ENCODE peak calls at places on chromosomes 12 and 14, in eight cellular contexts. One of them, this sample, is unnamed.

GRCh38 chr12:79127268-79127895 is 262.8 kb downstream of the SYT1 start:
- DNase-seq in pancreas: no peak
- DNase-seq in lower lobe of right lung: no peak
- DNase-seq in tibial nerve: no peak
- DNase-seq in uterus: no peak
- DNase-seq in ovary: no peak
- DNase-seq in GM12878: no peak
- DNase-seq in cardiac muscle cell: peak
- DNase-seq in this sample: no peak

GRCh38 chr14:58239259-58240210 is 5.1 kb upstream of the PSMA3 start:
- DNase-seq in pancreas: peak
- DNase-seq in lower lobe of right lung: peak
- DNase-seq in cardiac muscle cell: peak
- DNase-seq in ovary: peak
- DNase-seq in tibial nerve: peak
- DNase-seq in GM12878: peak
- DNase-seq in uterus: peak
- DNase-seq in this sample: no peak

GRCh38 chr14:93112891-93113677 is 2.6 kb downstream of the ITPK1 start:
- DNase-seq in lower lobe of right lung: peak
- DNase-seq in ovary: peak
- DNase-seq in GM12878: peak
- DNase-seq in pancreas: peak
- DNase-seq in tibial nerve: peak
- DNase-seq in cardiac muscle cell: peak
- DNase-seq in uterus: peak
- DNase-seq in this sample: peak

GRCh38 chr12:84874125-84874824 is 38.3 kb downstream of the SLC6A15 start:
- DNase-seq in uterus: no peak
- DNase-seq in ovary: no peak
- DNase-seq in tibial nerve: peak
- DNase-seq in cardiac muscle cell: peak
- DNase-seq in GM12878: no peak
- DNase-seq in pancreas: no peak
- DNase-seq in lower lobe of right lung: no peak
- DNase-seq in this sample: no peak

GRCh38 chr14:35240233-35240632 is 51.9 kb upstream of the PSMA6 start:
- DNase-seq in uterus: no peak
- DNase-seq in tibial nerve: no peak
- DNase-seq in cardiac muscle cell: no peak
- DNase-seq in pancreas: no peak
- DNase-seq in lower lobe of right lung: no peak
- DNase-seq in GM12878: no peak
- DNase-seq in ovary: no peak
- DNase-seq in this sample: no peak

GRCh38 chr14:81589381-81590065 is 55.9 kb upstream of the SEL1L start:
- DNase-seq in tibial nerve: no peak
- DNase-seq in GM12878: no peak
- DNase-seq in uterus: no peak
- DNase-seq in pancreas: no peak
- DNase-seq in ovary: no peak
- DNase-seq in lower lobe of right lung: no peak
- DNase-seq in cardiac muscle cell: no peak
- DNase-seq in this sample: no peak

GRCh38 chr12:93426406-93426805 is 15.3 kb downstream of the UBE2N start:
- DNase-seq in ovary: no peak
- DNase-seq in cardiac muscle cell: no peak
- DNase-seq in tibial nerve: no peak
- DNase-seq in uterus: no peak
- DNase-seq in GM12878: no peak
- DNase-seq in lower lobe of right lung: no peak
- DNase-seq in pancreas: no peak
- DNase-seq in this sample: no peak

GRCh38 chr14:72555609-72556000 is 338.3 kb downstream of the DPF3 start:
- DNase-seq in uterus: no peak
- DNase-seq in cardiac muscle cell: no peak
- DNase-seq in GM12878: no peak
- DNase-seq in tibial nerve: no peak
- DNase-seq in ovary: no peak
- DNase-seq in lower lobe of right lung: no peak
- DNase-seq in pancreas: no peak
- DNase-seq in this sample: no peak

GRCh38 chr12:71432936-71433335 is 6.7 kb upstream of the LGR5 start:
- DNase-seq in pancreas: no peak
- DNase-seq in uterus: no peak
- DNase-seq in GM12878: no peak
- DNase-seq in ovary: no peak
- DNase-seq in tibial nerve: no peak
- DNase-seq in cardiac muscle cell: no peak
- DNase-seq in lower lobe of right lung: no peak
- DNase-seq in this sample: no peak

GRCh38 chr14:86072134-86072894 is 542.4 kb downstream of the FLRT2 start:
- DNase-seq in lower lobe of right lung: no peak
- DNase-seq in ovary: no peak
- DNase-seq in pancreas: no peak
- DNase-seq in cardiac muscle cell: no peak
- DNase-seq in tibial nerve: no peak
- DNase-seq in GM12878: no peak
- DNase-seq in uterus: no peak
- DNase-seq in this sample: no peak

GRCh38 chr12:9669534-9669933 is at the start of gene CLEC2D:
- DNase-seq in lower lobe of right lung: no peak
- DNase-seq in pancreas: no peak
- DNase-seq in cardiac muscle cell: no peak
- DNase-seq in uterus: no peak
- DNase-seq in tibial nerve: no peak
- DNase-seq in ovary: no peak
- DNase-seq in GM12878: peak
- DNase-seq in this sample: no peak

GRCh38 chr14:35365130-35366047 is 39.2 kb downstream of the NFKBIA start:
- DNase-seq in GM12878: no peak
- DNase-seq in cardiac muscle cell: peak
- DNase-seq in tibial nerve: peak
- DNase-seq in pancreas: peak
- DNase-seq in uterus: peak
- DNase-seq in lower lobe of right lung: peak
- DNase-seq in ovary: peak
- DNase-seq in this sample: peak

GRCh38 chr12:93722757-93723567 is 45.8 kb downstream of the CRADD start:
- DNase-seq in GM12878: no peak
- DNase-seq in uterus: no peak
- DNase-seq in tibial nerve: no peak
- DNase-seq in ovary: no peak
- DNase-seq in cardiac muscle cell: no peak
- DNase-seq in pancreas: no peak
- DNase-seq in lower lobe of right lung: no peak
- DNase-seq in this sample: no peak

GRCh38 chr14:106390947-106391346 is 864.6 kb downstream of the TMEM121 start:
- DNase-seq in lower lobe of right lung: no peak
- DNase-seq in cardiac muscle cell: no peak
- DNase-seq in ovary: no peak
- DNase-seq in tibial nerve: no peak
- DNase-seq in uterus: no peak
- DNase-seq in GM12878: no peak
- DNase-seq in pancreas: no peak
- DNase-seq in this sample: no peak

GRCh38 chr12:18108611-18109010 is 18.6 kb upstream of the RERGL start:
- DNase-seq in pancreas: no peak
- DNase-seq in ovary: no peak
- DNase-seq in cardiac muscle cell: no peak
- DNase-seq in GM12878: no peak
- DNase-seq in lower lobe of right lung: no peak
- DNase-seq in uterus: no peak
- DNase-seq in tibial nerve: no peak
- DNase-seq in this sample: no peak

GRCh38 chr12:107912421-107913004 is 138.0 kb downstream of the ASCL4 start:
- DNase-seq in lower lobe of right lung: peak
- DNase-seq in tibial nerve: peak
- DNase-seq in GM12878: no peak
- DNase-seq in uterus: no peak
- DNase-seq in pancreas: peak
- DNase-seq in ovary: no peak
- DNase-seq in cardiac muscle cell: peak
- DNase-seq in this sample: no peak

GRCh38 chr14:95452890-95453712 is 63.3 kb downstream of the SYNE3 start:
- DNase-seq in uterus: no peak
- DNase-seq in tibial nerve: no peak
- DNase-seq in cardiac muscle cell: no peak
- DNase-seq in GM12878: no peak
- DNase-seq in ovary: peak
- DNase-seq in lower lobe of right lung: no peak
- DNase-seq in pancreas: no peak
- DNase-seq in this sample: no peak

DNA sequence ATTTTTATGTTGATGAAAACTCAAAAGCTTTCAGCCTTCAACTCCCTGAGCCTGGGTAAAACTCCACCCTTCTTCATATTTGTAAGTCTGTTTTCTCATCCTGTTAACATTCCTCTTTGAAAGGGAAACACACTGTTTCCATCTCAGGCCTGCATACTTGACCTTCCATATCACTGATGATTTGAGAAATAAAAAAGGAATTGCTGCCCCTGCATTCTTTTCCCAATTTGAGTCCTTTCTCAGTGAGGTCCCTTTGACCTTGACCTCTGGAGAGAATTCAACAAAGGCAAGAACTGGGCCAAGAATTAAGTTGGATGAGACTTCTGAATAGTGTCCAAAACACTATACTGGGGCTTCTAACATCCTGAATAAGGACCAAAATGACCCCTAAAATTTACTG is 108.0 kb downstream of the AEBP2 start:
- DNase-seq in pancreas: no peak
- DNase-seq in lower lobe of right lung: no peak
- DNase-seq in uterus: no peak
- DNase-seq in ovary: no peak
- DNase-seq in GM12878: no peak
- DNase-seq in cardiac muscle cell: peak
- DNase-seq in tibial nerve: no peak
- DNase-seq in this sample: no peak
- H3K27ac ChIP-seq in pancreas: no peak
- H3K27ac ChIP-seq in lower lobe of right lung: peak
- H3K27ac ChIP-seq in uterus: peak
- H3K27ac ChIP-seq in ovary: peak
- H3K27ac ChIP-seq in GM12878: no peak
- H3K27ac ChIP-seq in cardiac muscle cell: peak
- H3K27ac ChIP-seq in tibial nerve: peak
- H3K27ac ChIP-seq in this sample: peak

DNA sequence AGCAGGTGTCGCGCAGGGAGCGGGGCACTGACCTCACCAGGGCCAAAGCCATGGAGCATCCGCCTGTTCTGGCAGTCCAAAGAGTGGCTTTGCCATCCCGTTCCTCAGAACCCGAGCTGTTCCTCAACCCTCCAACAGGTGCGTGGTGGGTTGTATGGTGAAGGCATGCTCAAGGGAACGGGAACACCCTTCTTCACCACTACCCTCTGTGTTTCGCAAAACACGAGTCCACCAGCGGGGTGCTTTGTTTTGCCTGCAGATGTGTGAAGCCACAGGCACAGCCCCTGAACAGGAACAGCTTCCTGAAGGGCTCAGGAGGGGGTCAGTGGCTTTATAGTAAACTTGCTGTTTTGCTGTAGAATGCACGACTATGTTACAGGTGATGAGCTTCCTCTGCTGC is 52.7 kb downstream of the SMOC1 start:
- DNase-seq in ovary: no peak
- DNase-seq in cardiac muscle cell: no peak
- DNase-seq in tibial nerve: no peak
- DNase-seq in GM12878: no peak
- DNase-seq in pancreas: no peak
- DNase-seq in uterus: no peak
- DNase-seq in lower lobe of right lung: no peak
- DNase-seq in this sample: no peak
- TF ChIP-seq CTCF in ovary: no peak
- TF ChIP-seq CTCF in cardiac muscle cell: no peak
- TF ChIP-seq CTCF in tibial nerve: no peak
- TF ChIP-seq CTCF in GM12878: no peak
- TF ChIP-seq CTCF in pancreas: no peak
- TF ChIP-seq CTCF in uterus: no peak
- TF ChIP-seq CTCF in lower lobe of right lung: no peak
- TF ChIP-seq CTCF in this sample: no peak

GRCh38 chr12:25186038-25186787 is 8.7 kb downstream of the DNAI7 start:
- DNase-seq in cardiac muscle cell: no peak
- DNase-seq in tibial nerve: no peak
- DNase-seq in ovary: no peak
- DNase-seq in lower lobe of right lung: no peak
- DNase-seq in pancreas: no peak
- DNase-seq in GM12878: peak
- DNase-seq in uterus: no peak
- DNase-seq in this sample: no peak
- H3K4me3 ChIP-seq in cardiac muscle cell: no peak
- H3K4me3 ChIP-seq in tibial nerve: no peak
- H3K4me3 ChIP-seq in ovary: no peak
- H3K4me3 ChIP-seq in lower lobe of right lung: no peak
- H3K4me3 ChIP-seq in pancreas: no peak
- H3K4me3 ChIP-seq in GM12878: peak
- H3K4me3 ChIP-seq in uterus: no peak
- H3K4me3 ChIP-seq in this sample: no peak

GRCh38 chr12:113239288-113239771 is 18.1 kb downstream of the TPCN1 start:
- DNase-seq in pancreas: no peak
- DNase-seq in GM12878: no peak
- DNase-seq in tibial nerve: no peak
- DNase-seq in ovary: no peak
- DNase-seq in lower lobe of right lung: no peak
- DNase-seq in cardiac muscle cell: no peak
- DNase-seq in uterus: no peak
- DNase-seq in this sample: no peak

GRCh38 chr12:113240395-113240794 is 19.1 kb downstream of the TPCN1 start:
- DNase-seq in tibial nerve: no peak
- DNase-seq in lower lobe of right lung: no peak
- DNase-seq in uterus: no peak
- DNase-seq in pancreas: no peak
- DNase-seq in cardiac muscle cell: no peak
- DNase-seq in ovary: no peak
- DNase-seq in GM12878: no peak
- DNase-seq in this sample: no peak

GRCh38 chr12:113241191-113242017 is 20.1 kb downstream of the TPCN1 start:
- DNase-seq in uterus: peak
- DNase-seq in tibial nerve: peak
- DNase-seq in ovary: no peak
- DNase-seq in lower lobe of right lung: no peak
- DNase-seq in GM12878: no peak
- DNase-seq in cardiac muscle cell: peak
- DNase-seq in pancreas: no peak
- DNase-seq in this sample: no peak

GRCh38 chr12:113238309-113238708 is 17.0 kb downstream of the TPCN1 start:
- DNase-seq in GM12878: no peak
- DNase-seq in uterus: no peak
- DNase-seq in cardiac muscle cell: no peak
- DNase-seq in ovary: no peak
- DNase-seq in tibial nerve: no peak
- DNase-seq in pancreas: no peak
- DNase-seq in lower lobe of right lung: no peak
- DNase-seq in this sample: no peak

DNA sequence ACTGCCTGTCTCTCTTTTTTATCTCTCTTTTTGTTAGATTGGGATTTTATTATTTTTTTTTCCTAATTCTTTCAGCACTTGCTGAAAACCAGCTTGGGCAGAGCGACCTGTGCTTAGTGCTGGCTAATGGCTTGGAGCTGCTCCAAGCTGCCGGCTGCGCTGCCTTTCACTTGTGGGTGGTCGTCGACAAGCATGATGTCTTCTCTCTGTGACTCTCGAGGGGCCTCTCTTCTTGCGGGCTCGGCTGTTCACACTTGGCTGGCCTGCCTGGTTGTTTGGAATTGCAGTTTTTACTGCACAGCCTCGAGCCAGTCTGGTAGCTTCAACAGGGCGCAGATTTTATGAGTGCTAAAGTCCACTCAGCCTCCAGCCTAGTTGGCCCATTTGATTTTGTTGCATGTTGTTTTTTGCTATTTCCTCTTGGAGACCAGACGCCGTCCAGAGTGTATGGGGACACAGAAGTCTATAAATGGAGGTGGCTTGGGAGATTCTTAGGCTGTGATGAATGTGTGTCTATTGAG is 18.6 kb downstream of the TPCN1 start:
- DNase-seq in lower lobe of right lung: no peak
- DNase-seq in pancreas: no peak
- DNase-seq in uterus: no peak
- DNase-seq in tibial nerve: no peak
- DNase-seq in GM12878: no peak
- DNase-seq in ovary: peak
- DNase-seq in cardiac muscle cell: no peak
- DNase-seq in this sample: no peak
- H3K27ac ChIP-seq in lower lobe of right lung: peak
- H3K27ac ChIP-seq in pancreas: peak
- H3K27ac ChIP-seq in uterus: peak
- H3K27ac ChIP-seq in tibial nerve: peak
- H3K27ac ChIP-seq in GM12878: no peak
- H3K27ac ChIP-seq in ovary: peak
- H3K27ac ChIP-seq in cardiac muscle cell: no peak
- H3K27ac ChIP-seq in this sample: peak

This sample was measured in esophagus squamous epithelium.